ENCODE peak calls at places on chromosomes 7 and 10, in nine cellular contexts. Z is spleen; L is heart left ventricle; E is brain microvascular endothelial cell; F is stimulated activated CD8-positive, alpha-beta memory T cell treated with anti-CD3 and anti-CD28 coated beads, Interleukin-15, amount 100 ng/mL, for 4 hours; I is hippocampal formation; M is mesothelial cell of epicardium; U is GM19239; T is astrocyte of the hippocampus. S is an unnamed sample.

GRCh38 chr10:112565434-112566053 is 118.5 kb downstream of the VTI1A start:
- DNase-seq in Z (no peak), L (no peak), E (peak), F (no peak), I (peak), M (no peak), U (peak), T (peak), S (peak)

GRCh38 chr10:125269716-125270115 is 109.4 kb upstream of the CTBP2 start:
- DNase-seq in Z (no peak), L (no peak), E (no peak), F (no peak), I (no peak), M (no peak), U (no peak), T (no peak), S (no peak)

GRCh38 chr7:87506243-87507180 is 31.0 kb upstream of the ABCB4 start:
- DNase-seq in Z (no peak), L (no peak), E (no peak), F (no peak), I (peak), M (no peak), U (no peak), T (peak), S (peak)

GRCh38 chr10:103548006-103548405 is 54.5 kb downstream of the NEURL1 start:
- DNase-seq in Z (no peak), L (no peak), E (no peak), F (no peak), I (no peak), M (no peak), U (no peak), T (no peak), S (no peak)

GRCh38 chr7:42913591-42913990 is 1.7 kb upstream of the C7orf25 start:
- DNase-seq in Z (no peak), L (no peak), E (no peak), F (no peak), I (no peak), M (no peak), U (no peak), T (peak), S (no peak)

GRCh38 chr10:3693031-3693714 is 91.8 kb downstream of the KLF6 start:
- DNase-seq in Z (no peak), L (no peak), E (no peak), F (no peak), I (no peak), M (no peak), U (no peak), T (no peak), S (no peak)

GRCh38 chr10:3805227-3805790 is 20.3 kb upstream of the KLF6 start:
- DNase-seq in Z (no peak), L (no peak), E (peak), F (no peak), I (no peak), M (no peak), U (no peak), T (peak), S (no peak)

GRCh38 chr10:112583236-112583919 is 136.4 kb downstream of the VTI1A start:
- DNase-seq in Z (no peak), L (no peak), E (no peak), F (no peak), I (no peak), M (no peak), U (no peak), T (peak), S (no peak)

GRCh38 chr10:93745411-93746065 is 12.2 kb upstream of the LGI1 start:
- DNase-seq in Z (no peak), L (peak), E (no peak), F (no peak), I (no peak), M (no peak), U (no peak), T (peak), S (no peak)

GRCh38 chr7:97871659-97872024 is 566 bp downstream of the ASNS start:
- DNase-seq in Z (no peak), L (no peak), E (no peak), F (no peak), I (no peak), M (no peak), U (peak), T (no peak), S (no peak)

GRCh38 chr7:69402696-69403095 is 195.6 kb upstream of the AUTS2 start:
- DNase-seq in Z (peak), L (no peak), E (no peak), F (no peak), I (no peak), M (no peak), U (no peak), T (no peak), S (no peak)

GRCh38 chr10:100996678-100997363 is 2.8 kb upstream of the LZTS2 start:
- DNase-seq in Z (peak), L (peak), E (no peak), F (no peak), I (no peak), M (no peak), U (peak), T (peak), S (no peak)

GRCh38 chr7:157133304-157133703 is 5.4 kb upstream of the UBE3C start:
- DNase-seq in Z (no peak), L (no peak), E (no peak), F (no peak), I (no peak), M (no peak), U (no peak), T (no peak), S (no peak)

GRCh38 chr7:141073173-141073640 is 657 bp upstream of the TMEM178B start:
- DNase-seq in Z (no peak), L (peak), E (peak), F (no peak), I (no peak), M (peak), U (no peak), T (peak), S (no peak)

GRCh38 chr7:135454060-135454459 is 55.8 kb downstream of the CNOT4 start:
- DNase-seq in Z (no peak), L (no peak), E (no peak), F (no peak), I (no peak), M (no peak), U (no peak), T (no peak), S (no peak)

GRCh38 chr7:43637114-43637806 is 54.4 kb downstream of the STK17A start:
- DNase-seq in Z (no peak), L (no peak), E (no peak), F (no peak), I (no peak), M (no peak), U (no peak), T (no peak), S (no peak)

GRCh38 chr10:129950651-129951050 is 13.4 kb downstream of the EBF3 start:
- DNase-seq in Z (no peak), L (no peak), E (no peak), F (no peak), I (no peak), M (no peak), U (no peak), T (no peak), S (no peak)

S was measured in astrocyte of the cerebellum.